ENCODE peak calls at places on chromosomes 7 and 10, in seven cellular contexts. D, M, A, G, U, C and F are unnamed samples.
A peak's percentile ranks its signal among the peaks of the same experiment; 100 is the strongest.

GRCh38 chr7:106872763-106873162 is 7.7 kb downstream of the PIK3CG start:
- DNase-seq in D (no peak), M (no peak), A (no peak), G (no peak), U (no peak), C (no peak), F (no peak)

GRCh38 chr7:153151766-153152165 is 392.2 kb downstream of the ACTR3B start:
- DNase-seq in D (no peak), M (peak; percentile 50), A (no peak), G (no peak), U (no peak), C (no peak), F (no peak)

GRCh38 chr10:130424418-130424817 is 288.2 kb downstream of the GLRX3 start:
- DNase-seq in D (no peak), M (peak; percentile 72), A (no peak), G (no peak), U (no peak), C (no peak), F (no peak)

GRCh38 chr10:23656735-23657134 is 217.9 kb downstream of the OTUD1 start:
- DNase-seq in D (no peak), M (no peak), A (no peak), G (no peak), U (peak; percentile 41), C (no peak), F (no peak)

GRCh38 chr7:11335951-11336350 is 362.3 kb downstream of the PHF14 start:
- DNase-seq in D (no peak), M (no peak), A (no peak), G (no peak), U (no peak), C (no peak), F (no peak)

GRCh38 chr10:43250925-43251663 is 15.8 kb downstream of the RASGEF1A start:
- DNase-seq in D (no peak), M (no peak), A (no peak), G (no peak), U (no peak), C (no peak), F (peak; percentile 28)

GRCh38 chr10:6383099-6383812 is 180.5 kb downstream of the PFKFB3 start:
- DNase-seq in D (peak; percentile 50), M (peak; percentile 90), A (no peak), G (no peak), U (no peak), C (peak; percentile 84), F (no peak)

GRCh38 chr7:121605297-121605640 is 209.2 kb upstream of the FAM3C start:
- DNase-seq in D (no peak), M (no peak), A (no peak), G (no peak), U (no peak), C (peak; percentile 6), F (no peak)

GRCh38 chr10:133123050-133123745 is 35.5 kb downstream of the ADGRA1 start:
- DNase-seq in D (no peak), M (no peak), A (no peak), G (no peak), U (no peak), C (no peak), F (no peak)

GRCh38 chr7:34748244-34749039 is 90.4 kb downstream of the NPSR1 start:
- DNase-seq in D (peak; percentile 99), M (no peak), A (no peak), G (no peak), U (peak; percentile 94), C (peak; percentile 12), F (peak; percentile 51)

GRCh38 chr7:32256376-32256775 is 186.2 kb upstream of the PDE1C start:
- DNase-seq in D (no peak), M (no peak), A (no peak), G (no peak), U (no peak), C (no peak), F (no peak)

GRCh38 chr7:22430457-22430856 is 69.5 kb downstream of the STEAP1B start:
- DNase-seq in D (no peak), M (peak; percentile 87), A (no peak), G (no peak), U (no peak), C (peak; percentile 83), F (no peak)

GRCh38 chr10:126425051-126425450 is 36.8 kb upstream of the ADAM12 start:
- DNase-seq in D (no peak), M (no peak), A (no peak), G (no peak), U (no peak), C (no peak), F (no peak)

GRCh38 chr10:34474060-34474376 is 341.1 kb downstream of the PARD3 start:
- DNase-seq in D (no peak), M (no peak), A (no peak), G (no peak), U (no peak), C (peak; percentile 74), F (no peak)

GRCh38 chr10:6299234-6299633 is 96.5 kb downstream of the PFKFB3 start:
- DNase-seq in D (peak; percentile 65), M (no peak), A (peak; percentile 18), G (no peak), U (peak; percentile 65), C (no peak), F (peak; percentile 53)

GRCh38 chr7:34875481-34875880 is 161.8 kb downstream of the DPY19L1 start:
- DNase-seq in D (no peak), M (no peak), A (no peak), G (no peak), U (no peak), C (no peak), F (no peak)

GRCh38 chr10:3251172-3251571 is 78.6 kb upstream of the PITRM1 start:
- DNase-seq in D (no peak), M (no peak), A (no peak), G (no peak), U (no peak), C (no peak), F (no peak)

GRCh38 chr7:158266817-158267736 is 320.5 kb downstream of the PTPRN2 start:
- DNase-seq in D (no peak), M (no peak), A (no peak), G (no peak), U (no peak), C (no peak), F (no peak)

GRCh38 chr10:42971251-42971599 is 105.6 kb upstream of the RET start:
- DNase-seq in D (no peak), M (peak; percentile 85), A (no peak), G (no peak), U (no peak), C (no peak), F (peak; percentile 5)

GRCh38 chr10:13820119-13820518 is 233.4 kb downstream of the PRPF18 start:
- DNase-seq in D (no peak), M (no peak), A (no peak), G (no peak), U (no peak), C (no peak), F (no peak)

GRCh38 chr7:140079121-140079536 is 16.4 kb upstream of the PARP12 start:
- DNase-seq in D (peak; percentile 73), M (no peak), A (peak; percentile 58), G (no peak), U (no peak), C (peak; percentile 83), F (no peak)

GRCh38 chr10:32237644-32238345 is 109.2 kb downstream of the EPC1 start:
- DNase-seq in D (no peak), M (no peak), A (no peak), G (no peak), U (no peak), C (peak; percentile 76), F (no peak)
- TF ChIP-seq POLR2A in D (no peak), M (no peak), A (no peak), G (no peak), U (no peak), C (no peak), F (no peak)

DNA sequence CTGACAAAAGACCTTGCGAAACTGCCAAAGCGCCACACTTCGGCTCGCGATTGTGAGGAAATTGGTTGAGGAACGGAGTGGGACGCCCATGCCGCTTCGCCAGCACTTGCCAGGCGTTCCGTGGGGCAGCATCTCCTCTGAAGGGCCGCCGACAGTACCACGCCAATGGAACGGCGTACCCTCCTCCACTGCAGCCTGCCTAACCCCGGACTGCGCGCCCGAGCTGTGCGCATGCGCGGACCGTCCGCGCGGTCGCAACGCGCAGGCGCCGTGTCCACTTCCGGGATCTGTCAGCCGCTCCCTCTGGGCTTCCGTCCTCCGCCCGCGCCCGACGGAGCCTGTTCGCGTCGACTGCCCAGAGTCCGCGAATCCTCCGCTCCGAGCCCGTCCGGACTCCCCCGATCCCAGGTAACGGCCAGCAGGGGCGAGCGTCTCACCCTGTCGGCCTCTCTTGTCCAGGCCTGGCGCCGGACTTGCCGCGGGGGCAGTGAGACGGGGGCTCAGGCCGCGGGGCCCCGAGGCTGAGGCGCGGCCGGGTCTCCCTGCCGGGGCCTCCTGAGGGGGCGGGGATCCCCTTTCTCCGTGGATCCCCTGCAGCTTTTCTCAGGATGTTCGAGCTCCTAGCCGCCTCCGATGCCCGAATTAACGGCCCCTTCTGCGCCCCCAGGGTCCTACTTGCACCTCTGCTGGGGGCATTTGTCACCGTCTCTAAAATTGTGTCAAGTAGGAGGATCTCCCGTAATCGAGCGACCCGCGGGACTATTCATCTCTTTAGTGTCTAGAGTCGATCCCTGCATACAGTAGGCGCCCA is at the start of gene ARPC1A:
- DNase-seq in D (peak; percentile 90), M (peak; percentile 97), A (peak; percentile 100), G (peak; percentile 87), U (peak; percentile 93), C (peak; percentile 91), F (peak; percentile 92)
- H3K27me3 ChIP-seq in D (no peaks in the 10 kb centered on the region), M (no peaks in the 10 kb centered on the region), A (no peaks in the 10 kb centered on the region), G (no peaks in the 10 kb centered on the region), U (no peaks in the 10 kb centered on the region), C (no peaks in the 10 kb centered on the region), F (no peaks in the 10 kb centered on the region)

DNA sequence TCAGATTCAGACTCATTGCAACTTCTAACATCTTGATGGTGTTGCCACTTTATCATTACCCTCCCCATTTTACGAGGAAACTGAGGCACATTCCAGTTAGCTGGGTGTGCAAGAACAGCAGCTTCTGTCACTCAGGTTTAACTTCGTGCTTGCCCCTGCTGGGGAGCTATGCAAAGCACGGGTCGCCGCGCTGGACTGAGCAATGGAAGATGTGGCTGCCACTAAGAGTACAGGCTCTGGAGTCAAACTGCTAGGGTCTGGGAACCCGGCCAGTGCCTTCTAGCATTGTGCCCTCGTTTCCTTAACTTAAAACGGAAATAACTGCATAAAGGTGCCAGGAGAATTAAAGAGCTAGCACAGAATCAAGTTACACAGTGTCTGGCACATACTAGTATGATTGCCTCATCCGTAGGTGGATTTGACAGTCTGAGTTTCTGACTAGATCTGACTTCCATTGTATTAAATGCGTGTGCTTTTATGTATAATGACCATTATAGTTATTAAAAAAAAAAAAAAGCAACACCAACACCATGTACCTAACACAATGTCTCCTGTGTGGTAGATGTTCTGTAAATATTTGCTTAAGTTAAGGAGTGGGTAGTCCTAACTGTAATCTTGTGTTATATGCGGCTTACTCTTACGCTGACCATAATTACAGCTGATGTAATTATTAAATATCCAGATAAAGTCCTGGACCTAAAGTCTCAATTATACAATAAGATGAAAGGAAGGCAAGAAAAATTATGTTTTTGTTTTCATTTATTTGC is 842 bp downstream of the ZNF22 start:
- DNase-seq in D (peak; percentile 72), M (peak; percentile 92), A (no peak), G (peak; percentile 44), U (peak; percentile 89), C (peak; percentile 69), F (peak; percentile 81)
- TF ChIP-seq POLR2A in D (no peak), M (no peak), A (peak; percentile 9), G (no peak), U (peak; percentile 84), C (no peak), F (no peak)

DNA sequence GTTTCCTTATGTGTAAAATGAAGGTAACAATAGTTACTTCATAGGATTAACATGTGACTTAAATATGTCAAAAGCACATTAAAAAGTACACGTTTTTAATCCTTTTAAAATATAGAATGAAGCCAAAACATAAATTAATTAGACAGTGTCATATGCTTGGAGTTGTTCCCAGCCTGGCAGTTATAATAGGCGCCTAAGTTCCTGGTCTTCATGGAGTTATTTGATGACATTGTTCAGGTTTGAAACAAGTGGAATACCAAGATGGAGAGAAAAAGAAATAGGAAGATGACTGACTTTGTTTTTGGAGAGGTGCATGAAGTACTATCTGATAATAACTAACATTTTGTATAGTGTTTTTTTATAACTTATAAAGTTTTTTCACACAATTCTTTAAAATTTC is 67.3 kb downstream of the ZNRF2 start:
- DNase-seq in D (no peak), M (no peak), A (no peak), G (no peak), U (no peak), C (no peak), F (no peak)
- H3K27me3 ChIP-seq in D (no peaks in the 10 kb centered on the region), M (no peaks in the 10 kb centered on the region), A (no peaks in the 10 kb centered on the region), G (no peaks in the 10 kb centered on the region), U (no peaks in the 10 kb centered on the region), C (no peaks in the 10 kb centered on the region), F (no peaks in the 10 kb centered on the region)